ENCODE peak calls at places on chromosomes 16 and 17, in eight cellular contexts. One of them, this sample, is unnamed.

GRCh38 chr17:40026816-40027613 is 11.8 kb downstream of the CSF3 start:
- DNase-seq in mucosa of gallbladder: peak; percentile 83
- DNase-seq in midbrain: peak; percentile 78
- DNase-seq in T47D: peak; percentile 96
- DNase-seq in WTC11: peak; percentile 93
- DNase-seq in glutamatergic neuron: peak; percentile 87
- DNase-seq in MM.1S: peak; percentile 74
- DNase-seq in T1000: peak; percentile 62
- DNase-seq in this sample: peak; percentile 84

GRCh38 chr17:56481654-56482053 is 111.8 kb upstream of the NOG start:
- DNase-seq in T1000: no peak
- DNase-seq in T47D: no peak
- DNase-seq in glutamatergic neuron: no peak
- DNase-seq in midbrain: no peak
- DNase-seq in mucosa of gallbladder: no peak
- DNase-seq in WTC11: no peak
- DNase-seq in MM.1S: no peak
- DNase-seq in this sample: no peak

GRCh38 chr17:15490634-15491261 is 23.3 kb upstream of the CDRT4 start:
- DNase-seq in midbrain: peak; percentile 75
- DNase-seq in WTC11: peak; percentile 56
- DNase-seq in T1000: peak; percentile 77
- DNase-seq in glutamatergic neuron: peak; percentile 28
- DNase-seq in mucosa of gallbladder: peak; percentile 83
- DNase-seq in T47D: no peak
- DNase-seq in MM.1S: no peak
- DNase-seq in this sample: peak; percentile 69

GRCh38 chr16:1100084-1100800 is 4.2 kb upstream of the C1QTNF8 start:
- DNase-seq in MM.1S: no peak
- DNase-seq in T47D: no peak
- DNase-seq in midbrain: no peak
- DNase-seq in mucosa of gallbladder: no peak
- DNase-seq in WTC11: no peak
- DNase-seq in T1000: no peak
- DNase-seq in glutamatergic neuron: no peak
- DNase-seq in this sample: no peak

GRCh38 chr16:15648135-15648730 is 1.8 kb upstream of the NDE1 start:
- DNase-seq in glutamatergic neuron: no peak
- DNase-seq in T47D: no peak
- DNase-seq in midbrain: no peak
- DNase-seq in WTC11: no peak
- DNase-seq in T1000: no peak
- DNase-seq in MM.1S: no peak
- DNase-seq in mucosa of gallbladder: no peak
- DNase-seq in this sample: no peak

GRCh38 chr17:64507418-64507766 is 615 bp downstream of the CEP95 start:
- DNase-seq in mucosa of gallbladder: peak; percentile 33
- DNase-seq in glutamatergic neuron: no peak
- DNase-seq in MM.1S: peak; percentile 82
- DNase-seq in midbrain: peak; percentile 74
- DNase-seq in T47D: peak; percentile 64
- DNase-seq in T1000: no peak
- DNase-seq in WTC11: no peak
- DNase-seq in this sample: peak; percentile 73

GRCh38 chr17:79306688-79307323 is 232.2 kb downstream of the ENGASE start:
- DNase-seq in glutamatergic neuron: no peak
- DNase-seq in mucosa of gallbladder: peak; percentile 81
- DNase-seq in midbrain: no peak
- DNase-seq in MM.1S: peak; percentile 81
- DNase-seq in WTC11: no peak
- DNase-seq in T1000: no peak
- DNase-seq in T47D: peak; percentile 38
- DNase-seq in this sample: peak; percentile 21

GRCh38 chr16:29684671-29685070 is 5.7 kb downstream of the QPRT start:
- DNase-seq in midbrain: no peak
- DNase-seq in WTC11: no peak
- DNase-seq in T47D: no peak
- DNase-seq in glutamatergic neuron: no peak
- DNase-seq in mucosa of gallbladder: no peak
- DNase-seq in T1000: no peak
- DNase-seq in MM.1S: no peak
- DNase-seq in this sample: no peak

GRCh38 chr17:17538417-17539391 is 42.5 kb upstream of the RASD1 start:
- DNase-seq in T47D: peak; percentile 77
- DNase-seq in glutamatergic neuron: no peak
- DNase-seq in mucosa of gallbladder: peak; percentile 76
- DNase-seq in midbrain: no peak
- DNase-seq in WTC11: no peak
- DNase-seq in MM.1S: no peak
- DNase-seq in T1000: no peak
- DNase-seq in this sample: no peak

GRCh38 chr16:11780988-11781680 is 15.9 kb downstream of the ZC3H7A start:
- DNase-seq in mucosa of gallbladder: no peak
- DNase-seq in WTC11: no peak
- DNase-seq in glutamatergic neuron: no peak
- DNase-seq in T1000: no peak
- DNase-seq in MM.1S: no peak
- DNase-seq in midbrain: no peak
- DNase-seq in T47D: no peak
- DNase-seq in this sample: no peak

GRCh38 chr17:44763170-44763569 is 4.4 kb downstream of the ADAM11 start:
- DNase-seq in T47D: no peak
- DNase-seq in WTC11: no peak
- DNase-seq in glutamatergic neuron: no peak
- DNase-seq in mucosa of gallbladder: no peak
- DNase-seq in T1000: no peak
- DNase-seq in midbrain: no peak
- DNase-seq in MM.1S: no peak
- DNase-seq in this sample: no peak

GRCh38 chr17:51848451-51848850 is 310.1 kb downstream of the CA10 start:
- DNase-seq in midbrain: no peak
- DNase-seq in WTC11: no peak
- DNase-seq in glutamatergic neuron: no peak
- DNase-seq in MM.1S: no peak
- DNase-seq in T47D: no peak
- DNase-seq in T1000: peak; percentile 45
- DNase-seq in mucosa of gallbladder: no peak
- DNase-seq in this sample: no peak

GRCh38 chr17:5526821-5527598 is 40.6 kb downstream of the MIS12 start:
- DNase-seq in midbrain: peak; percentile 80
- DNase-seq in mucosa of gallbladder: peak; percentile 24
- DNase-seq in T47D: no peak
- DNase-seq in MM.1S: peak; percentile 9
- DNase-seq in glutamatergic neuron: peak; percentile 88
- DNase-seq in WTC11: no peak
- DNase-seq in T1000: peak; percentile 78
- DNase-seq in this sample: peak; percentile 91

GRCh38 chr17:79612468-79613194 is 1.8 kb upstream of the RBFOX3 start:
- DNase-seq in WTC11: peak; percentile 93
- DNase-seq in glutamatergic neuron: peak; percentile 82
- DNase-seq in mucosa of gallbladder: no peak
- DNase-seq in T1000: no peak
- DNase-seq in MM.1S: peak; percentile 52
- DNase-seq in midbrain: no peak
- DNase-seq in T47D: peak; percentile 85
- DNase-seq in this sample: peak; percentile 48

GRCh38 chr16:53980675-53981074 is 276.7 kb downstream of the FTO start:
- DNase-seq in midbrain: no peak
- DNase-seq in T1000: no peak
- DNase-seq in T47D: no peak
- DNase-seq in mucosa of gallbladder: no peak
- DNase-seq in glutamatergic neuron: no peak
- DNase-seq in WTC11: no peak
- DNase-seq in MM.1S: no peak
- DNase-seq in this sample: no peak

This sample was measured in adrenal gland.